ENCODE peak calls at places on chromosomes 1 and 21, in five cellular contexts. L is HFF-Myc, A is left ventricle myocardium inferior, M is neural crest cell, I is heart right ventricle. V is an unnamed sample.

GRCh38 chr1:7922301-7922700 is 18.3 kb downstream of the TNFRSF9 start:
- DNase-seq in L (no peak), A (no peak), M (no peak), I (no peak), V (no peak)

GRCh38 chr1:195663549-195664280 is 944.5 kb downstream of the KCNT2 start:
- DNase-seq in L (peak), A (no peak), M (no peak), I (no peak), V (no peak)

GRCh38 chr1:203136409-203137042 is 9.0 kb downstream of the ADORA1 start:
- DNase-seq in L (no peak), A (no peak), M (no peak), I (no peak), V (peak)

GRCh38 chr21:31795992-31796391 is 64.1 kb upstream of the SCAF4 start:
- DNase-seq in L (no peak), A (no peak), M (no peak), I (no peak), V (peak)

GRCh38 chr1:26768755-26769154 is 19.0 kb upstream of the PIGV start:
- DNase-seq in L (no peak), A (no peak), M (no peak), I (no peak), V (peak)

GRCh38 chr1:205375816-205376545 is 19.3 kb upstream of the KLHDC8A start:
- DNase-seq in L (no peak), A (no peak), M (no peak), I (no peak), V (no peak)

GRCh38 chr1:234250747-234251146 is 122.5 kb upstream of the COA6 start:
- DNase-seq in L (no peak), A (no peak), M (no peak), I (no peak), V (no peak)

GRCh38 chr1:11749203-11749689 is 12.7 kb upstream of the C1orf167 start:
- DNase-seq in L (no peak), A (peak), M (no peak), I (peak), V (peak)

GRCh38 chr1:92965003-92965402 is 3.7 kb upstream of the DIPK1A start:
- DNase-seq in L (no peak), A (no peak), M (no peak), I (no peak), V (no peak)

GRCh38 chr1:85417017-85417416 is 47.9 kb downstream of the DDAH1 start:
- DNase-seq in L (no peak), A (no peak), M (no peak), I (no peak), V (no peak)

GRCh38 chr1:169288011-169288414 is 79.6 kb downstream of the NME7 start:
- DNase-seq in L (no peak), A (no peak), M (no peak), I (no peak), V (no peak)

GRCh38 chr1:117838911-117839310 is 90.5 kb downstream of the GDAP2 start:
- DNase-seq in L (no peak), A (no peak), M (no peak), I (no peak), V (no peak)

GRCh38 chr1:100615686-100616085 is 77.7 kb downstream of the GPR88 start:
- DNase-seq in L (no peak), A (no peak), M (no peak), I (no peak), V (no peak)

GRCh38 chr1:26302733-26303405 is 3.6 kb downstream of the UBXN11 start:
- DNase-seq in L (peak), A (no peak), M (no peak), I (no peak), V (peak)

GRCh38 chr1:94068831-94069648 is 51.9 kb downstream of the ABCA4 start:
- DNase-seq in L (no peak), A (peak), M (no peak), I (peak), V (no peak)

GRCh38 chr1:67830226-67830625 is 3.0 kb downstream of the GNG12 start:
- DNase-seq in L (no peak), A (no peak), M (no peak), I (no peak), V (no peak)

GRCh38 chr1:205438213-205439158 is 16.6 kb upstream of the LEMD1 start:
- DNase-seq in L (no peak), A (peak), M (no peak), I (peak), V (peak)

GRCh38 chr1:47711211-47711847 is 273.5 kb downstream of the FOXD2 start:
- DNase-seq in L (no peak), A (no peak), M (no peak), I (no peak), V (no peak)

GRCh38 chr1:151318975-151319374 is 8.2 kb downstream of the PI4KB start:
- DNase-seq in L (no peak), A (no peak), M (no peak), I (no peak), V (no peak)

GRCh38 chr1:202252271-202252670 is 58.7 kb downstream of the LGR6 start:
- DNase-seq in L (no peak), A (no peak), M (no peak), I (no peak), V (no peak)

GRCh38 chr1:57729181-57729580 is 305.3 kb upstream of the DAB1 start:
- DNase-seq in L (no peak), A (no peak), M (no peak), I (no peak), V (no peak)

DNA sequence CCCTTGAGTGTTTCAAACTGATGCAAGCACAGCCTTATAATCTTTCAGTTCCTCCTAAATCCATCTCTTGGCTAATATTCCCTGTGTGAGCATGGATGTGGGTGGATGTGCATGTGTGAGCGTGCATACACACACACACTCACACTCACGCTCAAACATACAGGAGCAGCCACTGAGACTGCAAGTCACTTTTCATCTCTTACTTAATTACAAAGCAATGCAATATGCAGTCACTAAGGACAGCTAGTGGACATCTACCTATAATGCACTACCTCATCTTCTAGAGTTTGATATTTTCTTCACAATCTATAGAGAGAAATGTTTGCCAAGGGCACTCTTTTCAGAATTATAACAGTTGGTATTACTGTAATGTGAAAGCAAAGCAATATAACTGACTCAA is 1.4 kb downstream of the ESRRG start:
- DNase-seq in L (no peak), A (no peak), M (no peak), I (no peak), V (no peak)
- TF ChIP-seq CTCF in L (no peak), A (no peak), M (no peak), I (no peak), V (no peak)

GRCh38 chr1:82258887-82259286 is 458.2 kb downstream of the ADGRL2 start:
- DNase-seq in L (no peak), A (no peak), M (no peak), I (no peak), V (no peak)
- TF ChIP-seq CTCF in L (no peak), A (no peak), M (no peak), I (no peak), V (no peak)

GRCh38 chr1:180502361-180503273 is at the start of gene ACBD6:
- DNase-seq in L (peak), A (peak), M (peak), I (peak), V (peak)
- TF ChIP-seq CTCF in L (no peak), A (peak), M (peak), I (peak), V (no peak)

GRCh38 chr1:185449378-185450101 is 132.5 kb upstream of the IVNS1ABP start:
- DNase-seq in L (no peak), A (no peak), M (no peak), I (no peak), V (no peak)
- TF ChIP-seq CTCF in L (no peak), A (no peak), M (no peak), I (no peak), V (no peak)